ENCODE peak calls at places on chromosomes 13 and 19, in ten cellular contexts. One of them, this sample, is unnamed.

GRCh38 chr19:56301886-56302620 is 12.6 kb downstream of the ZSCAN5A start:
- DNase-seq in fibroblast of villous mesenchyme: no peak
- DNase-seq in astrocyte of the spinal cord: no peak
- DNase-seq in psoas muscle: no peak
- DNase-seq in body of pancreas: no peak
- DNase-seq in retinal pigment epithelial cell: no peak
- DNase-seq in epithelial cell of esophagus: peak
- DNase-seq in ovary: no peak
- DNase-seq in cardiac muscle cell: no peak
- DNase-seq in lung: no peak
- DNase-seq in this sample: no peak

GRCh38 chr19:46503848-46504453 is 8.3 kb upstream of the PNMA8B start:
- DNase-seq in fibroblast of villous mesenchyme: no peak
- DNase-seq in astrocyte of the spinal cord: no peak
- DNase-seq in psoas muscle: no peak
- DNase-seq in body of pancreas: no peak
- DNase-seq in retinal pigment epithelial cell: no peak
- DNase-seq in epithelial cell of esophagus: no peak
- DNase-seq in ovary: no peak
- DNase-seq in cardiac muscle cell: no peak
- DNase-seq in lung: no peak
- DNase-seq in this sample: no peak

GRCh38 chr19:18951721-18952281 is 10.8 kb upstream of the HOMER3 start:
- DNase-seq in fibroblast of villous mesenchyme: peak
- DNase-seq in astrocyte of the spinal cord: no peak
- DNase-seq in psoas muscle: no peak
- DNase-seq in body of pancreas: no peak
- DNase-seq in retinal pigment epithelial cell: no peak
- DNase-seq in epithelial cell of esophagus: peak
- DNase-seq in ovary: no peak
- DNase-seq in cardiac muscle cell: no peak
- DNase-seq in lung: no peak
- DNase-seq in this sample: peak

GRCh38 chr19:18847516-18848463 is 16.0 kb downstream of the UPF1 start:
- DNase-seq in fibroblast of villous mesenchyme: peak
- DNase-seq in astrocyte of the spinal cord: no peak
- DNase-seq in psoas muscle: no peak
- DNase-seq in body of pancreas: peak
- DNase-seq in retinal pigment epithelial cell: no peak
- DNase-seq in epithelial cell of esophagus: no peak
- DNase-seq in ovary: no peak
- DNase-seq in cardiac muscle cell: no peak
- DNase-seq in lung: no peak
- DNase-seq in this sample: peak

GRCh38 chr13:42788601-42789000 is 7.2 kb downstream of the FAM216B start:
- DNase-seq in fibroblast of villous mesenchyme: no peak
- DNase-seq in astrocyte of the spinal cord: no peak
- DNase-seq in psoas muscle: no peak
- DNase-seq in body of pancreas: no peak
- DNase-seq in retinal pigment epithelial cell: no peak
- DNase-seq in epithelial cell of esophagus: no peak
- DNase-seq in ovary: no peak
- DNase-seq in cardiac muscle cell: no peak
- DNase-seq in lung: no peak
- DNase-seq in this sample: no peak

GRCh38 chr19:47704024-47704423 is 9.2 kb upstream of the EHD2 start:
- DNase-seq in fibroblast of villous mesenchyme: peak
- DNase-seq in astrocyte of the spinal cord: peak
- DNase-seq in psoas muscle: no peak
- DNase-seq in body of pancreas: no peak
- DNase-seq in retinal pigment epithelial cell: no peak
- DNase-seq in epithelial cell of esophagus: no peak
- DNase-seq in ovary: no peak
- DNase-seq in cardiac muscle cell: no peak
- DNase-seq in lung: no peak
- DNase-seq in this sample: no peak

GRCh38 chr19:18107235-18108083 is 9.9 kb downstream of the MAST3 start:
- DNase-seq in fibroblast of villous mesenchyme: no peak
- DNase-seq in astrocyte of the spinal cord: no peak
- DNase-seq in psoas muscle: no peak
- DNase-seq in body of pancreas: peak
- DNase-seq in retinal pigment epithelial cell: no peak
- DNase-seq in epithelial cell of esophagus: peak
- DNase-seq in ovary: no peak
- DNase-seq in cardiac muscle cell: no peak
- DNase-seq in lung: peak
- DNase-seq in this sample: no peak

GRCh38 chr13:106756446-106756845 is 188.5 kb upstream of the ARGLU1 start:
- DNase-seq in fibroblast of villous mesenchyme: no peak
- DNase-seq in astrocyte of the spinal cord: no peak
- DNase-seq in psoas muscle: no peak
- DNase-seq in body of pancreas: no peak
- DNase-seq in retinal pigment epithelial cell: no peak
- DNase-seq in epithelial cell of esophagus: no peak
- DNase-seq in ovary: no peak
- DNase-seq in cardiac muscle cell: peak
- DNase-seq in lung: no peak
- DNase-seq in this sample: no peak

GRCh38 chr13:89082623-89083022 is 1411.5 kb downstream of the SLITRK5 start:
- DNase-seq in fibroblast of villous mesenchyme: no peak
- DNase-seq in astrocyte of the spinal cord: no peak
- DNase-seq in psoas muscle: no peak
- DNase-seq in body of pancreas: no peak
- DNase-seq in retinal pigment epithelial cell: no peak
- DNase-seq in epithelial cell of esophagus: no peak
- DNase-seq in ovary: no peak
- DNase-seq in cardiac muscle cell: no peak
- DNase-seq in lung: no peak
- DNase-seq in this sample: no peak

GRCh38 chr19:34261335-34262109 is 7.2 kb downstream of the GARRE1 start:
- DNase-seq in fibroblast of villous mesenchyme: no peak
- DNase-seq in astrocyte of the spinal cord: no peak
- DNase-seq in psoas muscle: no peak
- DNase-seq in body of pancreas: no peak
- DNase-seq in retinal pigment epithelial cell: no peak
- DNase-seq in epithelial cell of esophagus: no peak
- DNase-seq in ovary: no peak
- DNase-seq in cardiac muscle cell: peak
- DNase-seq in lung: no peak
- DNase-seq in this sample: no peak

GRCh38 chr13:99421758-99422555 is 79.3 kb upstream of the TM9SF2 start:
- DNase-seq in fibroblast of villous mesenchyme: no peak
- DNase-seq in astrocyte of the spinal cord: no peak
- DNase-seq in psoas muscle: peak
- DNase-seq in body of pancreas: no peak
- DNase-seq in retinal pigment epithelial cell: no peak
- DNase-seq in epithelial cell of esophagus: no peak
- DNase-seq in ovary: no peak
- DNase-seq in cardiac muscle cell: no peak
- DNase-seq in lung: no peak
- DNase-seq in this sample: no peak

GRCh38 chr19:10390652-10391286 is 10.4 kb upstream of the TYK2 start:
- DNase-seq in fibroblast of villous mesenchyme: peak
- DNase-seq in astrocyte of the spinal cord: peak
- DNase-seq in psoas muscle: peak
- DNase-seq in body of pancreas: peak
- DNase-seq in retinal pigment epithelial cell: no peak
- DNase-seq in epithelial cell of esophagus: peak
- DNase-seq in ovary: peak
- DNase-seq in cardiac muscle cell: peak
- DNase-seq in lung: peak
- DNase-seq in this sample: no peak

GRCh38 chr13:48624016-48624415 is 29.7 kb upstream of the CYSLTR2 start:
- DNase-seq in fibroblast of villous mesenchyme: no peak
- DNase-seq in astrocyte of the spinal cord: no peak
- DNase-seq in psoas muscle: no peak
- DNase-seq in body of pancreas: no peak
- DNase-seq in retinal pigment epithelial cell: no peak
- DNase-seq in epithelial cell of esophagus: no peak
- DNase-seq in ovary: no peak
- DNase-seq in cardiac muscle cell: no peak
- DNase-seq in lung: no peak
- DNase-seq in this sample: no peak

GRCh38 chr19:14127929-14128509 is 8.4 kb downstream of the ASF1B start:
- DNase-seq in fibroblast of villous mesenchyme: no peak
- DNase-seq in astrocyte of the spinal cord: no peak
- DNase-seq in psoas muscle: peak
- DNase-seq in body of pancreas: peak
- DNase-seq in retinal pigment epithelial cell: no peak
- DNase-seq in epithelial cell of esophagus: no peak
- DNase-seq in ovary: no peak
- DNase-seq in cardiac muscle cell: no peak
- DNase-seq in lung: no peak
- DNase-seq in this sample: no peak

GRCh38 chr19:15456441-15456840 is 6.7 kb upstream of the WIZ start:
- DNase-seq in fibroblast of villous mesenchyme: no peak
- DNase-seq in astrocyte of the spinal cord: no peak
- DNase-seq in psoas muscle: no peak
- DNase-seq in body of pancreas: no peak
- DNase-seq in retinal pigment epithelial cell: no peak
- DNase-seq in epithelial cell of esophagus: no peak
- DNase-seq in ovary: no peak
- DNase-seq in cardiac muscle cell: no peak
- DNase-seq in lung: no peak
- DNase-seq in this sample: no peak

GRCh38 chr13:33007950-33008349 is 8.3 kb upstream of the KL start:
- DNase-seq in fibroblast of villous mesenchyme: no peak
- DNase-seq in astrocyte of the spinal cord: no peak
- DNase-seq in psoas muscle: no peak
- DNase-seq in body of pancreas: no peak
- DNase-seq in retinal pigment epithelial cell: no peak
- DNase-seq in epithelial cell of esophagus: no peak
- DNase-seq in ovary: no peak
- DNase-seq in cardiac muscle cell: no peak
- DNase-seq in lung: no peak
- DNase-seq in this sample: no peak

GRCh38 chr13:79621449-79621848 is 140.5 kb downstream of the NDFIP2 start:
- DNase-seq in fibroblast of villous mesenchyme: no peak
- DNase-seq in astrocyte of the spinal cord: no peak
- DNase-seq in psoas muscle: no peak
- DNase-seq in body of pancreas: no peak
- DNase-seq in retinal pigment epithelial cell: no peak
- DNase-seq in epithelial cell of esophagus: peak
- DNase-seq in ovary: no peak
- DNase-seq in cardiac muscle cell: no peak
- DNase-seq in lung: no peak
- DNase-seq in this sample: no peak

GRCh38 chr19:40331052-40331451 is 17.1 kb downstream of the C19orf47 start:
- DNase-seq in fibroblast of villous mesenchyme: no peak
- DNase-seq in astrocyte of the spinal cord: no peak
- DNase-seq in psoas muscle: no peak
- DNase-seq in body of pancreas: no peak
- DNase-seq in retinal pigment epithelial cell: no peak
- DNase-seq in epithelial cell of esophagus: peak
- DNase-seq in ovary: no peak
- DNase-seq in cardiac muscle cell: no peak
- DNase-seq in lung: peak
- DNase-seq in this sample: no peak

GRCh38 chr19:5349041-5349440 is 8.4 kb upstream of the PTPRS start:
- DNase-seq in fibroblast of villous mesenchyme: no peak
- DNase-seq in astrocyte of the spinal cord: no peak
- DNase-seq in psoas muscle: no peak
- DNase-seq in body of pancreas: no peak
- DNase-seq in retinal pigment epithelial cell: no peak
- DNase-seq in epithelial cell of esophagus: no peak
- DNase-seq in ovary: no peak
- DNase-seq in cardiac muscle cell: no peak
- DNase-seq in lung: no peak
- DNase-seq in this sample: no peak

DNA sequence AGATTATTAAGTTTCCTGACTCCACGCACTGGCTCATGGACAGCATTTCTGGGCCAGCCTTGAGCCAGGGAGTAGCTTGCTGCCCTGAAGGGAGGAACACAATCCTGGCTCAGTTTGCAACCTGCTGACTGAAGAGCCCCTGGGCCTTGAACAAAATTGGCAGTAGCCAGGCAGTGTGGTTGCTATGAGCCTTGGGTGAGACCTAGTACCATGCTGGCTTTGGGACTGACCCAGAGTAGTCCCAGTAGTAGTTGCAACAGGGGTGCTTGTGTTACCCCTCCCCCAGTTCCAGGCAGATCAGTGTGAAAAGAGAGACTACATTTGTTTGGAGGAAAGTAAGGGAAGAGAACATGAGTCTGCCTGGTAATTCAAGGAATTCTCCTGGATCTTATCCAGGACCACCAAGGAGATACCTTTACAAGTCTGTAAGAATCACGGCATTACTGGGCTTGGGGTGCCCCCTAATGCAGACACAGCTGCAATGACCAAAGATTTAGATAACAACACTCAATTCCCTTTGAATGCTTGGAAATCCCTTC is 22.0 kb downstream of the ITGBL1 start:
- DNase-seq in fibroblast of villous mesenchyme: peak
- DNase-seq in astrocyte of the spinal cord: peak
- DNase-seq in psoas muscle: no peak
- DNase-seq in body of pancreas: peak
- DNase-seq in retinal pigment epithelial cell: peak
- DNase-seq in epithelial cell of esophagus: peak
- DNase-seq in ovary: no peak
- DNase-seq in cardiac muscle cell: peak
- DNase-seq in lung: no peak
- DNase-seq in this sample: peak
- TF ChIP-seq CTCF in fibroblast of villous mesenchyme: peak
- TF ChIP-seq CTCF in astrocyte of the spinal cord: peak
- TF ChIP-seq CTCF in psoas muscle: no peak
- TF ChIP-seq CTCF in body of pancreas: peak
- TF ChIP-seq CTCF in retinal pigment epithelial cell: peak
- TF ChIP-seq CTCF in epithelial cell of esophagus: peak
- TF ChIP-seq CTCF in ovary: no peak
- TF ChIP-seq CTCF in cardiac muscle cell: peak
- TF ChIP-seq CTCF in lung: no peak
- TF ChIP-seq CTCF in this sample: peak

GRCh38 chr19:52155596-52156359 is 15.6 kb downstream of the ZNF836 start:
- DNase-seq in fibroblast of villous mesenchyme: no peak
- DNase-seq in astrocyte of the spinal cord: no peak
- DNase-seq in psoas muscle: no peak
- DNase-seq in body of pancreas: no peak
- DNase-seq in retinal pigment epithelial cell: no peak
- DNase-seq in epithelial cell of esophagus: no peak
- DNase-seq in ovary: no peak
- DNase-seq in cardiac muscle cell: no peak
- DNase-seq in lung: no peak
- DNase-seq in this sample: no peak
- H3K4me3 ChIP-seq in fibroblast of villous mesenchyme: no peak
- H3K4me3 ChIP-seq in astrocyte of the spinal cord: no peak
- H3K4me3 ChIP-seq in psoas muscle: no peak
- H3K4me3 ChIP-seq in body of pancreas: no peak
- H3K4me3 ChIP-seq in retinal pigment epithelial cell: no peak
- H3K4me3 ChIP-seq in epithelial cell of esophagus: no peak
- H3K4me3 ChIP-seq in ovary: no peak
- H3K4me3 ChIP-seq in cardiac muscle cell: no peak
- H3K4me3 ChIP-seq in lung: no peak
- H3K4me3 ChIP-seq in this sample: no peak

GRCh38 chr13:23709521-23709920 is 139.3 kb downstream of the TNFRSF19 start:
- DNase-seq in fibroblast of villous mesenchyme: peak
- DNase-seq in astrocyte of the spinal cord: no peak
- DNase-seq in psoas muscle: no peak
- DNase-seq in body of pancreas: no peak
- DNase-seq in retinal pigment epithelial cell: no peak
- DNase-seq in epithelial cell of esophagus: no peak
- DNase-seq in ovary: no peak
- DNase-seq in cardiac muscle cell: peak
- DNase-seq in lung: no peak
- DNase-seq in this sample: no peak
- TF ChIP-seq CTCF in fibroblast of villous mesenchyme: peak
- TF ChIP-seq CTCF in astrocyte of the spinal cord: peak
- TF ChIP-seq CTCF in psoas muscle: no peak
- TF ChIP-seq CTCF in body of pancreas: no peak
- TF ChIP-seq CTCF in retinal pigment epithelial cell: peak
- TF ChIP-seq CTCF in epithelial cell of esophagus: no peak
- TF ChIP-seq CTCF in ovary: no peak
- TF ChIP-seq CTCF in cardiac muscle cell: no peak
- TF ChIP-seq CTCF in lung: no peak
- TF ChIP-seq CTCF in this sample: peak

GRCh38 chr19:2014731-2015610 is 543 bp downstream of the BTBD2 start:
- DNase-seq in fibroblast of villous mesenchyme: no peak
- DNase-seq in astrocyte of the spinal cord: no peak
- DNase-seq in psoas muscle: no peak
- DNase-seq in body of pancreas: no peak
- DNase-seq in retinal pigment epithelial cell: no peak
- DNase-seq in epithelial cell of esophagus: peak
- DNase-seq in ovary: peak
- DNase-seq in cardiac muscle cell: peak
- DNase-seq in lung: no peak
- DNase-seq in this sample: no peak
- H3K4me3 ChIP-seq in fibroblast of villous mesenchyme: peak
- H3K4me3 ChIP-seq in astrocyte of the spinal cord: peak
- H3K4me3 ChIP-seq in psoas muscle: peak
- H3K4me3 ChIP-seq in body of pancreas: peak
- H3K4me3 ChIP-seq in retinal pigment epithelial cell: peak
- H3K4me3 ChIP-seq in epithelial cell of esophagus: peak
- H3K4me3 ChIP-seq in ovary: peak
- H3K4me3 ChIP-seq in cardiac muscle cell: peak
- H3K4me3 ChIP-seq in lung: peak
- H3K4me3 ChIP-seq in this sample: peak

This sample was measured in BJ.